ENCODE peak calls at places on chromosomes 2 and 18, in six cellular contexts. R is effector memory CD8-positive, alpha-beta T cell; A is effector CD8-positive, alpha-beta T cell; E is DMS 273 treated with DMSO at 0.1 percent for 48 hours; M is Calu3; K is cardiac muscle cell. U is an unnamed sample.

GRCh38 chr2:86661333-86661732 is 37.7 kb upstream of the RNF103 start:
- DNase-seq in R (no peak), A (no peak), E (no peak), M (no peak), K (no peak), U (no peak)

GRCh38 chr2:45261746-45262145 is 252.5 kb upstream of the SIX2 start:
- DNase-seq in R (no peak), A (no peak), E (no peak), M (no peak), K (peak; percentile 60), U (no peak)

GRCh38 chr2:144143294-144144092 is 376.4 kb downstream of the ZEB2 start:
- DNase-seq in R (no peak), A (no peak), E (no peak), M (no peak), K (no peak), U (no peak)

GRCh38 chr2:61117534-61117933 is 44.5 kb upstream of the C2orf74 start:
- DNase-seq in R (no peak), A (no peak), E (no peak), M (no peak), K (no peak), U (no peak)

GRCh38 chr2:134490535-134490934 is 228.3 kb downstream of the TMEM163 start:
- DNase-seq in R (no peak), A (no peak), E (no peak), M (no peak), K (no peak), U (no peak)

GRCh38 chr2:31107588-31108300 is 30.5 kb downstream of the GALNT14 start:
- DNase-seq in R (no peak), A (no peak), E (peak; percentile 95), M (no peak), K (peak; percentile 59), U (no peak)

GRCh38 chr2:210195066-210195852 is 24.1 kb upstream of the KANSL1L start:
- DNase-seq in R (no peak), A (no peak), E (no peak), M (no peak), K (peak; percentile 55), U (no peak)

GRCh38 chr2:32772623-32773221 is 144.9 kb downstream of the TTC27 start:
- DNase-seq in R (no peak), A (no peak), E (peak; percentile 29), M (peak; percentile 6), K (peak; percentile 79), U (no peak)

GRCh38 chr18:57581301-57581934 is 5.1 kb downstream of the FECH start:
- DNase-seq in R (peak; percentile 7), A (no peak), E (no peak), M (no peak), K (no peak), U (no peak)

GRCh38 chr2:173151671-173152398 is 76.2 kb downstream of the MAP3K20 start:
- DNase-seq in R (no peak), A (no peak), E (no peak), M (no peak), K (no peak), U (no peak)

GRCh38 chr2:235508371-235509160 is 14.7 kb downstream of the AGAP1 start:
- DNase-seq in R (no peak), A (no peak), E (no peak), M (no peak), K (no peak), U (no peak)

GRCh38 chr2:85577063-85577385 is 362 bp upstream of the VAMP8 start:
- DNase-seq in R (no peak), A (no peak), E (no peak), M (no peak), K (no peak), U (no peak)

GRCh38 chr2:5696741-5697521 is 4.7 kb downstream of the SOX11 start:
- DNase-seq in R (no peak), A (no peak), E (no peak), M (no peak), K (peak; percentile 72), U (no peak)

GRCh38 chr2:229230911-229231310 is 40.2 kb downstream of the PID1 start:
- DNase-seq in R (no peak), A (no peak), E (no peak), M (no peak), K (no peak), U (no peak)

GRCh38 chr2:169225906-169226305 is 136.4 kb downstream of the LRP2 start:
- DNase-seq in R (no peak), A (no peak), E (no peak), M (no peak), K (no peak), U (no peak)

GRCh38 chr2:30282081-30282480 is 50.7 kb downstream of the LBH start:
- DNase-seq in R (no peak), A (no peak), E (no peak), M (no peak), K (no peak), U (no peak)

GRCh38 chr18:6729247-6730091 is at the start of gene ARHGAP28:
- DNase-seq in R (no peak), A (no peak), E (peak; percentile 68), M (peak; percentile 54), K (peak; percentile 96), U (no peak)

GRCh38 chr2:131045286-131045924 is 47.9 kb downstream of the FAM168B start:
- DNase-seq in R (no peak), A (no peak), E (no peak), M (no peak), K (no peak), U (no peak)

GRCh38 chr18:36089001-36089400 is 21.6 kb upstream of the RPRD1A start:
- DNase-seq in R (no peak), A (no peak), E (no peak), M (no peak), K (no peak), U (no peak)

GRCh38 chr2:203105996-203106395 is 91.3 kb downstream of the NBEAL1 start:
- DNase-seq in R (no peak), A (no peak), E (no peak), M (no peak), K (peak; percentile 1), U (no peak)

GRCh38 chr2:37026050-37026449 is 58.1 kb downstream of the HEATR5B start:
- DNase-seq in R (no peak), A (no peak), E (no peak), M (no peak), K (no peak), U (no peak)

GRCh38 chr2:36403675-36404230 is 48.2 kb downstream of the CRIM1 start:
- DNase-seq in R (no peak), A (no peak), E (no peak), M (peak; percentile 20), K (no peak), U (no peak)

GRCh38 chr2:100610381-100610831 is 47.6 kb downstream of the PDCL3 start:
- DNase-seq in R (peak; percentile 76), A (peak; percentile 60), E (peak; percentile 40), M (peak; percentile 86), K (peak; percentile 65), U (peak; percentile 80)

GRCh38 chr18:49813071-49813320 is 337 bp downstream of the ACAA2 start:
- DNase-seq in R (no peak), A (no peak), E (peak; percentile 14), M (peak; percentile 43), K (peak; percentile 56), U (no peak)

U was measured in activated T-cell treated with anti-CD3 and anti-CD28 coated beads for 1 hour.